ENCODE peak calls at places on chromosomes 13 and 19, in five cellular contexts. One of them, this sample, is unnamed.
A peak's percentile ranks its signal among the peaks of the same experiment; 100 is the strongest.

GRCh38 chr19:31266731-31267130 is 82.5 kb downstream of the TSHZ3 start:
- DNase-seq in uterus: no peak
- DNase-seq in heart right ventricle: no peak
- DNase-seq in left lung: no peak
- DNase-seq in right lobe of liver: no peak
- DNase-seq in this sample: no peak

GRCh38 chr19:4066176-4066606 is 508 bp downstream of the ZBTB7A start:
- DNase-seq in uterus: no peak
- DNase-seq in heart right ventricle: peak; percentile 69
- DNase-seq in left lung: peak; percentile 87
- DNase-seq in right lobe of liver: peak; percentile 71
- DNase-seq in this sample: no peak

GRCh38 chr19:32676186-32676894 is 692 bp downstream of the RGS9BP start:
- DNase-seq in uterus: peak; percentile 23
- DNase-seq in heart right ventricle: peak; percentile 30
- DNase-seq in left lung: peak; percentile 84
- DNase-seq in right lobe of liver: no peak
- DNase-seq in this sample: no peak

GRCh38 chr19:55369651-55370304 is 485 bp downstream of the IL11 start:
- DNase-seq in uterus: no peak
- DNase-seq in heart right ventricle: no peak
- DNase-seq in left lung: no peak
- DNase-seq in right lobe of liver: no peak
- DNase-seq in this sample: no peak

GRCh38 chr13:51067376-51068125 is 43.5 kb downstream of the C13orf42 start:
- DNase-seq in uterus: no peak
- DNase-seq in heart right ventricle: no peak
- DNase-seq in left lung: no peak
- DNase-seq in right lobe of liver: no peak
- DNase-seq in this sample: no peak

GRCh38 chr13:111429064-111429558 is 108.7 kb downstream of the TEX29 start:
- DNase-seq in uterus: no peak
- DNase-seq in heart right ventricle: no peak
- DNase-seq in left lung: peak; percentile 52
- DNase-seq in right lobe of liver: peak; percentile 49
- DNase-seq in this sample: no peak

GRCh38 chr13:95403349-95404140 is 102.3 kb upstream of the ABCC4 start:
- DNase-seq in uterus: no peak
- DNase-seq in heart right ventricle: no peak
- DNase-seq in left lung: no peak
- DNase-seq in right lobe of liver: no peak
- DNase-seq in this sample: no peak

GRCh38 chr19:46181386-46181774 is 33.3 kb downstream of the IGFL2 start:
- DNase-seq in uterus: no peak
- DNase-seq in heart right ventricle: no peak
- DNase-seq in left lung: no peak
- DNase-seq in right lobe of liver: no peak
- DNase-seq in this sample: no peak

GRCh38 chr19:41225238-41226052 is 6.4 kb downstream of the AXL start:
- DNase-seq in uterus: peak; percentile 82
- DNase-seq in heart right ventricle: no peak
- DNase-seq in left lung: no peak
- DNase-seq in right lobe of liver: peak; percentile 24
- DNase-seq in this sample: peak; percentile 91

GRCh38 chr19:4075373-4075772 is 8.7 kb upstream of the ZBTB7A start:
- DNase-seq in uterus: no peak
- DNase-seq in heart right ventricle: no peak
- DNase-seq in left lung: peak; percentile 80
- DNase-seq in right lobe of liver: no peak
- DNase-seq in this sample: no peak

GRCh38 chr13:110396913-110397379 is 89.9 kb downstream of the COL4A2 start:
- DNase-seq in uterus: peak; percentile 94
- DNase-seq in heart right ventricle: peak; percentile 77
- DNase-seq in left lung: no peak
- DNase-seq in right lobe of liver: peak; percentile 70
- DNase-seq in this sample: peak; percentile 95

GRCh38 chr13:59666504-59666903 is 497.2 kb downstream of the DIAPH3 start:
- DNase-seq in uterus: no peak
- DNase-seq in heart right ventricle: no peak
- DNase-seq in left lung: no peak
- DNase-seq in right lobe of liver: no peak
- DNase-seq in this sample: no peak

GRCh38 chr13:98457053-98457452 is 119.9 kb downstream of the STK24 start:
- DNase-seq in uterus: no peak
- DNase-seq in heart right ventricle: no peak
- DNase-seq in left lung: no peak
- DNase-seq in right lobe of liver: no peak
- DNase-seq in this sample: no peak

GRCh38 chr13:102799544-102800144 is 725 bp downstream of the BIVM start:
- DNase-seq in uterus: no peak
- DNase-seq in heart right ventricle: peak; percentile 53
- DNase-seq in left lung: peak; percentile 83
- DNase-seq in right lobe of liver: peak; percentile 51
- DNase-seq in this sample: no peak

GRCh38 chr19:29098863-29099481 is 114.0 kb downstream of the UQCRFS1 start:
- DNase-seq in uterus: peak; percentile 56
- DNase-seq in heart right ventricle: peak; percentile 36
- DNase-seq in left lung: no peak
- DNase-seq in right lobe of liver: no peak
- DNase-seq in this sample: peak; percentile 11

GRCh38 chr13:109787135-109787954 is 962 bp upstream of the IRS2 start:
- DNase-seq in uterus: peak; percentile 43
- DNase-seq in heart right ventricle: peak; percentile 45
- DNase-seq in left lung: peak; percentile 84
- DNase-seq in right lobe of liver: peak; percentile 52
- DNase-seq in this sample: no peak

GRCh38 chr13:25232937-25233515 is 54.3 kb downstream of the MTMR6 start:
- DNase-seq in uterus: no peak
- DNase-seq in heart right ventricle: no peak
- DNase-seq in left lung: no peak
- DNase-seq in right lobe of liver: no peak
- DNase-seq in this sample: no peak

GRCh38 chr19:56217039-56217949 is 15.2 kb downstream of the ZSCAN5C start:
- DNase-seq in uterus: no peak
- DNase-seq in heart right ventricle: peak; percentile 20
- DNase-seq in left lung: no peak
- DNase-seq in right lobe of liver: peak; percentile 42
- DNase-seq in this sample: no peak

GRCh38 chr19:20171285-20171684 is 4.3 kb downstream of the ZNF486 start:
- DNase-seq in uterus: no peak
- DNase-seq in heart right ventricle: no peak
- DNase-seq in left lung: no peak
- DNase-seq in right lobe of liver: no peak
- DNase-seq in this sample: no peak

GRCh38 chr19:38556521-38557174 is 61.1 kb downstream of the MAP4K1 start:
- DNase-seq in uterus: no peak
- DNase-seq in heart right ventricle: no peak
- DNase-seq in left lung: peak; percentile 4
- DNase-seq in right lobe of liver: no peak
- DNase-seq in this sample: no peak

GRCh38 chr19:35220315-35220921 is 8.1 kb downstream of the FAM187B start:
- DNase-seq in uterus: no peak
- DNase-seq in heart right ventricle: no peak
- DNase-seq in left lung: no peak
- DNase-seq in right lobe of liver: no peak
- DNase-seq in this sample: no peak

GRCh38 chr13:21395953-21396352 is 63.1 kb downstream of the ZDHHC20 start:
- DNase-seq in uterus: no peak
- DNase-seq in heart right ventricle: no peak
- DNase-seq in left lung: no peak
- DNase-seq in right lobe of liver: no peak
- DNase-seq in this sample: no peak

GRCh38 chr13:41945926-41946325 is 15.0 kb downstream of the VWA8 start:
- DNase-seq in uterus: no peak
- DNase-seq in heart right ventricle: no peak
- DNase-seq in left lung: no peak
- DNase-seq in right lobe of liver: no peak
- DNase-seq in this sample: no peak

GRCh38 chr13:23159205-23159586 is 21.6 kb upstream of the SGCG start:
- DNase-seq in uterus: no peak
- DNase-seq in heart right ventricle: peak; percentile 33
- DNase-seq in left lung: no peak
- DNase-seq in right lobe of liver: no peak
- DNase-seq in this sample: no peak

GRCh38 chr19:45766919-45767346 is 2.1 kb downstream of the SIX5 start:
- DNase-seq in uterus: no peak
- DNase-seq in heart right ventricle: peak; percentile 55
- DNase-seq in left lung: peak; percentile 81
- DNase-seq in right lobe of liver: no peak
- DNase-seq in this sample: no peak

GRCh38 chr13:110556224-110556606 is 5.3 kb downstream of the RAB20 start:
- DNase-seq in uterus: no peak
- DNase-seq in heart right ventricle: no peak
- DNase-seq in left lung: no peak
- DNase-seq in right lobe of liver: no peak
- DNase-seq in this sample: no peak

GRCh38 chr13:23449386-23450162 is 16.1 kb upstream of the SACS start:
- DNase-seq in uterus: no peak
- DNase-seq in heart right ventricle: no peak
- DNase-seq in left lung: no peak
- DNase-seq in right lobe of liver: no peak
- DNase-seq in this sample: no peak

GRCh38 chr13:21913010-21913409 is 242.1 kb downstream of the FGF9 start:
- DNase-seq in uterus: no peak
- DNase-seq in heart right ventricle: no peak
- DNase-seq in left lung: no peak
- DNase-seq in right lobe of liver: no peak
- DNase-seq in this sample: no peak

DNA sequence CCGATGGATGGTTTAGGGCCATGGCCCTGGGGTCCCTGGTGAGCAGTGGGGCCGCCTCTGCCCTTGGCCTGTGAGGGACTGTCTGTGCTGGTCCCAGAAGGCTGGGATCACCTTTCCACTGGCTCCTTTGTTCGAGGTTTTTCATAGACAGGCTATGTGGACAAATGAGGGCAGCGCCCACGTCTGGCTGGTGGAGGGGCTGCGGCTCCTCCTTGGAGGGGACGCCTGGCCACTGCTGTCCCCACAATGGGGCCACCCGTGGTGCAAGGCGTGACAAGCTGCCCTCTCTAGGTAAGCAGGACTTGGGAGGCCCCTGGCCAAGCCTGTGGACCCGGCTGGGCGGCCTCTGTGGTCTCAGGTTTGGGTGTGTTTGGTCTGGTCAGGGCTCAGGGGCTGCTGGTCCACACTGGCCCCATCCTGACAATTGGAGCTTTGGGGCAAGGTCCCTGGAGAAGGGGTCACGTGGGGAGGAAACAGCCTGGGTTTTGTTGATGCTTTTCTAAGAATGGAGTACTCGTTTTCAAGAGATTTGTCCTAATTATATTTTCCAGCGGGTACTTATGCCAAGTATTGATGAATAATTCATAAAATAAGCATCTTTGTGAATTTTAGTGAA is 33.3 kb downstream of the MCF2L start:
- DNase-seq in uterus: no peak
- DNase-seq in heart right ventricle: no peak
- DNase-seq in left lung: no peak
- DNase-seq in right lobe of liver: no peak
- DNase-seq in this sample: no peak
- TF ChIP-seq CTCF in uterus: no peak
- TF ChIP-seq CTCF in heart right ventricle: peak; percentile 32
- TF ChIP-seq CTCF in left lung: no peak
- TF ChIP-seq CTCF in right lobe of liver: no peak
- TF ChIP-seq CTCF in this sample: no peak

GRCh38 chr19:13979686-13980085 is 26.4 kb downstream of the RFX1 start:
- DNase-seq in uterus: no peak
- DNase-seq in heart right ventricle: no peak
- DNase-seq in left lung: no peak
- DNase-seq in right lobe of liver: no peak
- DNase-seq in this sample: no peak

GRCh38 chr19:13978721-13979191 is 26.4 kb downstream of the DCAF15 start:
- DNase-seq in uterus: peak; percentile 52
- DNase-seq in heart right ventricle: no peak
- DNase-seq in left lung: peak; percentile 81
- DNase-seq in right lobe of liver: no peak
- DNase-seq in this sample: no peak

GRCh38 chr19:13979224-13979623 is 26.9 kb downstream of the RFX1 start:
- DNase-seq in uterus: peak; percentile 50
- DNase-seq in heart right ventricle: no peak
- DNase-seq in left lung: peak; percentile 78
- DNase-seq in right lobe of liver: no peak
- DNase-seq in this sample: no peak

GRCh38 chr19:13977803-13978202 is 25.5 kb downstream of the DCAF15 start:
- DNase-seq in uterus: no peak
- DNase-seq in heart right ventricle: no peak
- DNase-seq in left lung: peak; percentile 63
- DNase-seq in right lobe of liver: no peak
- DNase-seq in this sample: no peak

GRCh38 chr19:13978306-13978705 is 26.0 kb downstream of the DCAF15 start:
- DNase-seq in uterus: peak; percentile 91
- DNase-seq in heart right ventricle: peak; percentile 89
- DNase-seq in left lung: peak; percentile 91
- DNase-seq in right lobe of liver: peak; percentile 71
- DNase-seq in this sample: peak; percentile 52
- H3K27ac ChIP-seq in uterus: peak overlapping the region; percentile 83
- H3K27ac ChIP-seq in heart right ventricle: peak overlapping the region; percentile 89
- H3K27ac ChIP-seq in left lung: peak overlapping the region; percentile 68
- H3K27ac ChIP-seq in right lobe of liver: no peak overlapping the region
- H3K27ac ChIP-seq in this sample: peak overlapping the region; percentile 65

GRCh38 chr19:48874309-48875135 is 2.3 kb downstream of the PPP1R15A start:
- DNase-seq in uterus: peak; percentile 49
- DNase-seq in heart right ventricle: peak; percentile 47
- DNase-seq in left lung: no peak
- DNase-seq in right lobe of liver: peak; percentile 42
- DNase-seq in this sample: no peak

GRCh38 chr19:48878219-48879024 is 6.2 kb downstream of the PPP1R15A start:
- DNase-seq in uterus: no peak
- DNase-seq in heart right ventricle: no peak
- DNase-seq in left lung: no peak
- DNase-seq in right lobe of liver: no peak
- DNase-seq in this sample: peak; percentile 79

GRCh38 chr19:48881741-48882657 is 9.8 kb downstream of the PPP1R15A start:
- DNase-seq in uterus: no peak
- DNase-seq in heart right ventricle: no peak
- DNase-seq in left lung: no peak
- DNase-seq in right lobe of liver: no peak
- DNase-seq in this sample: no peak

GRCh38 chr19:48877900-48878218 is 5.6 kb downstream of the PPP1R15A start:
- DNase-seq in uterus: no peak
- DNase-seq in heart right ventricle: no peak
- DNase-seq in left lung: no peak
- DNase-seq in right lobe of liver: no peak
- DNase-seq in this sample: no peak

GRCh38 chr19:48879025-48879572 is 6.9 kb downstream of the PPP1R15A start:
- DNase-seq in uterus: no peak
- DNase-seq in heart right ventricle: no peak
- DNase-seq in left lung: no peak
- DNase-seq in right lobe of liver: no peak
- DNase-seq in this sample: no peak
- H3K4me3 ChIP-seq in uterus: no peak overlapping the region
- H3K4me3 ChIP-seq in heart right ventricle: no peak overlapping the region
- H3K4me3 ChIP-seq in left lung: no peak overlapping the region
- H3K4me3 ChIP-seq in right lobe of liver: no peak overlapping the region
- H3K4me3 ChIP-seq in this sample: peak overlapping the region; percentile 25

DNA sequence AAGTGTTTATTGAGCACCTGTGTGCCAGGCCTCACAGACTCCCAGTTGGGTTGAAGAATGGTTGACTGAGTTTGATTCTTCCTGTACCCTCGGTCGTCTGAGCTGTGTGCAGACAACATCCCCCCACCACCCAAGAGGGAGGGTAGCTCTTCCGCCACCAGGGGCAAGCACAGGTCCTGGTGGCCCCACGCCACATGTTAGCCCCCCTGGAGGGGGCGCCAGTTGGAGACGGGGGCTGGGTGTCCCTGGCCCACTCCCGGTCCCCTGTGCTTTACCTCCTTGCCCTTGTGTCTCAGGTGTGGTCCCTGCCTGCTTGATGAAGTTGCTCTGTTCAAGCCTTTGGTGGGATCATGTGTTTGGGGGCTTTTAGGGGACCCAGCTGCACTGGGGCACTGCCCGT is 27.2 kb downstream of the COLGALT1 start:
- DNase-seq in uterus: no peak
- DNase-seq in heart right ventricle: no peak
- DNase-seq in left lung: no peak
- DNase-seq in right lobe of liver: no peak
- DNase-seq in this sample: no peak
- TF ChIP-seq CTCF in uterus: no peak
- TF ChIP-seq CTCF in heart right ventricle: no peak
- TF ChIP-seq CTCF in left lung: no peak
- TF ChIP-seq CTCF in right lobe of liver: no peak
- TF ChIP-seq CTCF in this sample: no peak

This sample was measured in thoracic aorta.